ENCODE peak calls at places on chromosomes 5 and 9, in seven cellular contexts. One of them, this sample, is unnamed.

GRCh38 chr5:131987251-131987650 is 24.2 kb downstream of the ACSL6 start:
- DNase-seq in ureter: no peak
- DNase-seq in occipital lobe: no peak
- DNase-seq in HFF-Myc: no peak
- DNase-seq in mesendoderm: no peak
- DNase-seq in fibroblast of pulmonary artery: no peak
- DNase-seq in cardiac fibroblast: no peak
- DNase-seq in this sample: no peak

GRCh38 chr9:134616341-134616740 is 25.3 kb upstream of the COL5A1 start:
- DNase-seq in ureter: no peak
- DNase-seq in occipital lobe: no peak
- DNase-seq in HFF-Myc: no peak
- DNase-seq in mesendoderm: no peak
- DNase-seq in fibroblast of pulmonary artery: no peak
- DNase-seq in cardiac fibroblast: peak
- DNase-seq in this sample: no peak

GRCh38 chr9:18437315-18438200 is 36.4 kb upstream of the ADAMTSL1 start:
- DNase-seq in ureter: no peak
- DNase-seq in occipital lobe: no peak
- DNase-seq in HFF-Myc: no peak
- DNase-seq in mesendoderm: peak
- DNase-seq in fibroblast of pulmonary artery: peak
- DNase-seq in cardiac fibroblast: peak
- DNase-seq in this sample: no peak

GRCh38 chr5:111422245-111422644 is 90.1 kb downstream of the STARD4 start:
- DNase-seq in ureter: no peak
- DNase-seq in occipital lobe: no peak
- DNase-seq in HFF-Myc: no peak
- DNase-seq in mesendoderm: no peak
- DNase-seq in fibroblast of pulmonary artery: no peak
- DNase-seq in cardiac fibroblast: no peak
- DNase-seq in this sample: no peak

GRCh38 chr9:79559501-79560181 is 12.1 kb upstream of the TLE4 start:
- DNase-seq in ureter: no peak
- DNase-seq in occipital lobe: peak
- DNase-seq in HFF-Myc: no peak
- DNase-seq in mesendoderm: no peak
- DNase-seq in fibroblast of pulmonary artery: no peak
- DNase-seq in cardiac fibroblast: no peak
- DNase-seq in this sample: no peak

GRCh38 chr9:128335914-128336313 is 4.4 kb upstream of the SLC27A4 start:
- DNase-seq in ureter: no peak
- DNase-seq in occipital lobe: no peak
- DNase-seq in HFF-Myc: no peak
- DNase-seq in mesendoderm: no peak
- DNase-seq in fibroblast of pulmonary artery: no peak
- DNase-seq in cardiac fibroblast: no peak
- DNase-seq in this sample: no peak

GRCh38 chr9:19200234-19200633 is 30.3 kb upstream of the DENND4C start:
- DNase-seq in ureter: no peak
- DNase-seq in occipital lobe: no peak
- DNase-seq in HFF-Myc: no peak
- DNase-seq in mesendoderm: no peak
- DNase-seq in fibroblast of pulmonary artery: no peak
- DNase-seq in cardiac fibroblast: no peak
- DNase-seq in this sample: no peak

GRCh38 chr9:4299006-4299795 is 667 bp downstream of the GLIS3 start:
- DNase-seq in ureter: peak
- DNase-seq in occipital lobe: no peak
- DNase-seq in HFF-Myc: no peak
- DNase-seq in mesendoderm: peak
- DNase-seq in fibroblast of pulmonary artery: peak
- DNase-seq in cardiac fibroblast: peak
- DNase-seq in this sample: no peak

GRCh38 chr5:6772886-6773285 is 59.7 kb downstream of the TENT4A start:
- DNase-seq in ureter: no peak
- DNase-seq in occipital lobe: peak
- DNase-seq in HFF-Myc: no peak
- DNase-seq in mesendoderm: peak
- DNase-seq in fibroblast of pulmonary artery: no peak
- DNase-seq in cardiac fibroblast: no peak
- DNase-seq in this sample: no peak

GRCh38 chr5:164475339-164475977 is 970.0 kb downstream of the MAT2B start:
- DNase-seq in ureter: no peak
- DNase-seq in occipital lobe: no peak
- DNase-seq in HFF-Myc: no peak
- DNase-seq in mesendoderm: peak
- DNase-seq in fibroblast of pulmonary artery: peak
- DNase-seq in cardiac fibroblast: peak
- DNase-seq in this sample: peak

GRCh38 chr9:113895526-113895925 is 19.4 kb downstream of the ZNF618 start:
- DNase-seq in ureter: no peak
- DNase-seq in occipital lobe: no peak
- DNase-seq in HFF-Myc: peak
- DNase-seq in mesendoderm: no peak
- DNase-seq in fibroblast of pulmonary artery: no peak
- DNase-seq in cardiac fibroblast: peak
- DNase-seq in this sample: no peak

GRCh38 chr9:81671880-81672280 is 17.5 kb downstream of the TLE1 start:
- DNase-seq in ureter: peak
- DNase-seq in occipital lobe: peak
- DNase-seq in HFF-Myc: no peak
- DNase-seq in mesendoderm: no peak
- DNase-seq in fibroblast of pulmonary artery: peak
- DNase-seq in cardiac fibroblast: peak
- DNase-seq in this sample: no peak

GRCh38 chr5:61768692-61769281 is 436.7 kb downstream of the ZSWIM6 start:
- DNase-seq in ureter: no peak
- DNase-seq in occipital lobe: no peak
- DNase-seq in HFF-Myc: no peak
- DNase-seq in mesendoderm: peak
- DNase-seq in fibroblast of pulmonary artery: peak
- DNase-seq in cardiac fibroblast: peak
- DNase-seq in this sample: peak

GRCh38 chr9:116288658-116289057 is 135.1 kb downstream of the PAPPA start:
- DNase-seq in ureter: no peak
- DNase-seq in occipital lobe: no peak
- DNase-seq in HFF-Myc: peak
- DNase-seq in mesendoderm: no peak
- DNase-seq in fibroblast of pulmonary artery: peak
- DNase-seq in cardiac fibroblast: peak
- DNase-seq in this sample: no peak

GRCh38 chr9:34096751-34097150 is 29.7 kb downstream of the DCAF12 start:
- DNase-seq in ureter: no peak
- DNase-seq in occipital lobe: no peak
- DNase-seq in HFF-Myc: no peak
- DNase-seq in mesendoderm: no peak
- DNase-seq in fibroblast of pulmonary artery: no peak
- DNase-seq in cardiac fibroblast: no peak
- DNase-seq in this sample: no peak

GRCh38 chr5:123809594-123810172 is 297.7 kb downstream of the CSNK1G3 start:
- DNase-seq in ureter: no peak
- DNase-seq in occipital lobe: no peak
- DNase-seq in HFF-Myc: peak
- DNase-seq in mesendoderm: no peak
- DNase-seq in fibroblast of pulmonary artery: no peak
- DNase-seq in cardiac fibroblast: no peak
- DNase-seq in this sample: peak

GRCh38 chr5:9197881-9198260 is 348.0 kb downstream of the SEMA5A start:
- DNase-seq in ureter: no peak
- DNase-seq in occipital lobe: no peak
- DNase-seq in HFF-Myc: no peak
- DNase-seq in mesendoderm: no peak
- DNase-seq in fibroblast of pulmonary artery: peak
- DNase-seq in cardiac fibroblast: peak
- DNase-seq in this sample: no peak

GRCh38 chr9:5493597-5494511 is 16.5 kb upstream of the PDCD1LG2 start:
- DNase-seq in ureter: no peak
- DNase-seq in occipital lobe: no peak
- DNase-seq in HFF-Myc: peak
- DNase-seq in mesendoderm: no peak
- DNase-seq in fibroblast of pulmonary artery: peak
- DNase-seq in cardiac fibroblast: peak
- DNase-seq in this sample: peak

GRCh38 chr9:105103776-105104175 is 140.7 kb upstream of the SLC44A1 start:
- DNase-seq in ureter: no peak
- DNase-seq in occipital lobe: no peak
- DNase-seq in HFF-Myc: no peak
- DNase-seq in mesendoderm: no peak
- DNase-seq in fibroblast of pulmonary artery: no peak
- DNase-seq in cardiac fibroblast: peak
- DNase-seq in this sample: no peak

GRCh38 chr9:109627042-109627441 is 128.9 kb upstream of the PTPN3 start:
- DNase-seq in ureter: no peak
- DNase-seq in occipital lobe: no peak
- DNase-seq in HFF-Myc: no peak
- DNase-seq in mesendoderm: no peak
- DNase-seq in fibroblast of pulmonary artery: no peak
- DNase-seq in cardiac fibroblast: no peak
- DNase-seq in this sample: no peak

GRCh38 chr9:81620009-81620405 is 69.3 kb downstream of the TLE1 start:
- DNase-seq in ureter: no peak
- DNase-seq in occipital lobe: no peak
- DNase-seq in HFF-Myc: no peak
- DNase-seq in mesendoderm: no peak
- DNase-seq in fibroblast of pulmonary artery: no peak
- DNase-seq in cardiac fibroblast: no peak
- DNase-seq in this sample: peak